ENCODE peak calls at places on chromosomes 7 and 10, in five cellular contexts. One of them, this sample, is unnamed.

GRCh38 chr7:152891160-152891621 is 131.6 kb downstream of the ACTR3B start:
- DNase-seq in H9: no peak
- DNase-seq in IMR-90: no peak
- DNase-seq in mesendoderm: no peak
- DNase-seq in neuronal stem cell: no peak
- DNase-seq in this sample: no peak

GRCh38 chr7:70498232-70498631 is 633.7 kb upstream of the GALNT17 start:
- DNase-seq in neuronal stem cell: no peak
- DNase-seq in mesendoderm: no peak
- DNase-seq in IMR-90: no peak
- DNase-seq in H9: no peak
- DNase-seq in this sample: no peak

GRCh38 chr10:30863516-30864210 is 168.0 kb downstream of the ZNF438 start:
- DNase-seq in H9: no peak
- DNase-seq in mesendoderm: no peak
- DNase-seq in IMR-90: peak
- DNase-seq in neuronal stem cell: no peak
- DNase-seq in this sample: no peak

GRCh38 chr10:33441561-33441960 is 107.1 kb upstream of the NRP1 start:
- DNase-seq in H9: no peak
- DNase-seq in neuronal stem cell: no peak
- DNase-seq in IMR-90: no peak
- DNase-seq in mesendoderm: no peak
- DNase-seq in this sample: no peak

GRCh38 chr7:108592633-108593277 is 23.1 kb downstream of the DNAJB9 start:
- DNase-seq in neuronal stem cell: no peak
- DNase-seq in IMR-90: no peak
- DNase-seq in mesendoderm: no peak
- DNase-seq in H9: no peak
- DNase-seq in this sample: no peak

GRCh38 chr7:111274882-111275281 is 184.0 kb downstream of the LRRN3 start:
- DNase-seq in neuronal stem cell: no peak
- DNase-seq in H9: no peak
- DNase-seq in IMR-90: peak
- DNase-seq in mesendoderm: peak
- DNase-seq in this sample: peak

GRCh38 chr7:101588131-101588935 is 40.8 kb downstream of the MYL10 start:
- DNase-seq in IMR-90: no peak
- DNase-seq in neuronal stem cell: no peak
- DNase-seq in mesendoderm: no peak
- DNase-seq in H9: no peak
- DNase-seq in this sample: no peak

GRCh38 chr10:16896993-16897392 is 79.8 kb upstream of the RSU1 start:
- DNase-seq in neuronal stem cell: no peak
- DNase-seq in H9: no peak
- DNase-seq in IMR-90: no peak
- DNase-seq in mesendoderm: no peak
- DNase-seq in this sample: no peak

GRCh38 chr10:113473851-113474250 is 79.0 kb upstream of the HABP2 start:
- DNase-seq in IMR-90: no peak
- DNase-seq in H9: no peak
- DNase-seq in neuronal stem cell: no peak
- DNase-seq in mesendoderm: no peak
- DNase-seq in this sample: no peak

GRCh38 chr10:129911451-129912160 is 52.5 kb downstream of the EBF3 start:
- DNase-seq in neuronal stem cell: no peak
- DNase-seq in mesendoderm: no peak
- DNase-seq in H9: no peak
- DNase-seq in IMR-90: no peak
- DNase-seq in this sample: no peak

GRCh38 chr7:15403315-15403714 is 158.5 kb downstream of the AGMO start:
- DNase-seq in H9: no peak
- DNase-seq in mesendoderm: no peak
- DNase-seq in neuronal stem cell: no peak
- DNase-seq in IMR-90: no peak
- DNase-seq in this sample: no peak

GRCh38 chr10:18793951-18794350 is 134.7 kb downstream of the ARL5B start:
- DNase-seq in neuronal stem cell: no peak
- DNase-seq in H9: no peak
- DNase-seq in IMR-90: peak
- DNase-seq in mesendoderm: peak
- DNase-seq in this sample: no peak

GRCh38 chr7:144459635-144460034 is 56.1 kb upstream of the NOBOX start:
- DNase-seq in H9: no peak
- DNase-seq in IMR-90: no peak
- DNase-seq in neuronal stem cell: no peak
- DNase-seq in mesendoderm: no peak
- DNase-seq in this sample: no peak

GRCh38 chr7:106844286-106844997 is 20.6 kb upstream of the PIK3CG start:
- DNase-seq in H9: no peak
- DNase-seq in mesendoderm: no peak
- DNase-seq in IMR-90: no peak
- DNase-seq in neuronal stem cell: no peak
- DNase-seq in this sample: no peak

GRCh38 chr7:100476108-100476780 is 2.8 kb downstream of the TSC22D4 start:
- DNase-seq in neuronal stem cell: no peak
- DNase-seq in IMR-90: no peak
- DNase-seq in mesendoderm: no peak
- DNase-seq in H9: no peak
- DNase-seq in this sample: no peak

GRCh38 chr7:30403477-30403876 is 75.1 kb downstream of the NOD1 start:
- DNase-seq in neuronal stem cell: no peak
- DNase-seq in mesendoderm: no peak
- DNase-seq in IMR-90: no peak
- DNase-seq in H9: no peak
- DNase-seq in this sample: no peak

GRCh38 chr10:56622335-56622973 is 261.4 kb upstream of the ZWINT start:
- DNase-seq in IMR-90: no peak
- DNase-seq in neuronal stem cell: no peak
- DNase-seq in H9: no peak
- DNase-seq in mesendoderm: no peak
- DNase-seq in this sample: peak

GRCh38 chr10:115092555-115093285 is 445 bp upstream of the ATRNL1 start:
- DNase-seq in neuronal stem cell: peak
- DNase-seq in IMR-90: peak
- DNase-seq in H9: peak
- DNase-seq in mesendoderm: peak
- DNase-seq in this sample: peak

GRCh38 chr10:124725171-124725631 is 19.0 kb downstream of the FAM53B start:
- DNase-seq in neuronal stem cell: no peak
- DNase-seq in IMR-90: no peak
- DNase-seq in H9: no peak
- DNase-seq in mesendoderm: no peak
- DNase-seq in this sample: no peak

GRCh38 chr10:71092812-71093391 is 119.5 kb upstream of the UNC5B start:
- DNase-seq in mesendoderm: no peak
- DNase-seq in H9: no peak
- DNase-seq in IMR-90: no peak
- DNase-seq in neuronal stem cell: no peak
- DNase-seq in this sample: no peak
- H3K4me2 ChIP-seq in mesendoderm: no peak
- H3K4me2 ChIP-seq in H9: no peak
- H3K4me2 ChIP-seq in IMR-90: no peak
- H3K4me2 ChIP-seq in neuronal stem cell: no peak
- H3K4me2 ChIP-seq in this sample: no peak

GRCh38 chr7:1181031-1181430 is 21.0 kb upstream of the ZFAND2A start:
- DNase-seq in mesendoderm: no peak
- DNase-seq in IMR-90: no peak
- DNase-seq in H9: no peak
- DNase-seq in neuronal stem cell: no peak
- DNase-seq in this sample: no peak
- H2BK15ac ChIP-seq in mesendoderm: no peak
- H2BK15ac ChIP-seq in IMR-90: no peak
- H2BK15ac ChIP-seq in H9: no peak
- H2BK15ac ChIP-seq in neuronal stem cell: no peak
- H2BK15ac ChIP-seq in this sample: no peak

DNA sequence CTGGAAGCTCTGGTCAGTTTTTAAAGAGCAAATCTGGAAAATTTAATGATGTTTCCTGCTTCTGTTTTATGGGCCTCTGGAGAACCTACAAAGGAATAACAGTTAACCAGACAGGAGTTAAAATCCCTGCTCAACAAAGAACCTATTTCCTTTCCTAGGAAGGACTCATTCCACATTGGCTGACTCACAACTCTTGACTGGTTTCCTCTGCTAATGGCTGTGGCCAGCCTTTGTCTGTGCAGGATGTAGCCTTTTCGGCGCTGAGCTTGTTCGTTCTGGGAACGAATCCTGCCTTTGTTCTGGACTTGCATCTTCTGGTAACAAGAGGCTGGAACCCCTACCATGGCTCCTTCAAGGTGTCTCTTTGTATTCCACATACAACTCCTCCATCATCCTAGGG is 112.8 kb upstream of the PDCD4 start:
- DNase-seq in mesendoderm: peak
- DNase-seq in IMR-90: peak
- DNase-seq in H9: no peak
- DNase-seq in neuronal stem cell: no peak
- DNase-seq in this sample: peak
- H3K27ac ChIP-seq in mesendoderm: no peak
- H3K27ac ChIP-seq in IMR-90: no peak
- H3K27ac ChIP-seq in H9: no peak
- H3K27ac ChIP-seq in neuronal stem cell: no peak
- H3K27ac ChIP-seq in this sample: no peak

GRCh38 chr7:44447874-44448425 is 42.5 kb downstream of the NUDCD3 start:
- DNase-seq in H9: no peak
- DNase-seq in mesendoderm: no peak
- DNase-seq in neuronal stem cell: no peak
- DNase-seq in IMR-90: no peak
- DNase-seq in this sample: no peak
- H3K4me2 ChIP-seq in H9: no peak
- H3K4me2 ChIP-seq in mesendoderm: no peak
- H3K4me2 ChIP-seq in neuronal stem cell: no peak
- H3K4me2 ChIP-seq in IMR-90: no peak
- H3K4me2 ChIP-seq in this sample: no peak

GRCh38 chr7:68414631-68415425 is 1183.4 kb upstream of the AUTS2 start:
- DNase-seq in neuronal stem cell: no peak
- DNase-seq in IMR-90: no peak
- DNase-seq in mesendoderm: peak
- DNase-seq in H9: no peak
- DNase-seq in this sample: no peak
- H2BK15ac ChIP-seq in neuronal stem cell: no peak
- H2BK15ac ChIP-seq in IMR-90: no peak
- H2BK15ac ChIP-seq in mesendoderm: no peak
- H2BK15ac ChIP-seq in H9: no peak
- H2BK15ac ChIP-seq in this sample: no peak

GRCh38 chr10:93991596-93992284 is 2.0 kb upstream of the PLCE1 start:
- DNase-seq in IMR-90: peak
- DNase-seq in mesendoderm: peak
- DNase-seq in H9: peak
- DNase-seq in neuronal stem cell: peak
- DNase-seq in this sample: peak
- H3K27ac ChIP-seq in IMR-90: no peak
- H3K27ac ChIP-seq in mesendoderm: no peak
- H3K27ac ChIP-seq in H9: no peak
- H3K27ac ChIP-seq in neuronal stem cell: peak
- H3K27ac ChIP-seq in this sample: peak

DNA sequence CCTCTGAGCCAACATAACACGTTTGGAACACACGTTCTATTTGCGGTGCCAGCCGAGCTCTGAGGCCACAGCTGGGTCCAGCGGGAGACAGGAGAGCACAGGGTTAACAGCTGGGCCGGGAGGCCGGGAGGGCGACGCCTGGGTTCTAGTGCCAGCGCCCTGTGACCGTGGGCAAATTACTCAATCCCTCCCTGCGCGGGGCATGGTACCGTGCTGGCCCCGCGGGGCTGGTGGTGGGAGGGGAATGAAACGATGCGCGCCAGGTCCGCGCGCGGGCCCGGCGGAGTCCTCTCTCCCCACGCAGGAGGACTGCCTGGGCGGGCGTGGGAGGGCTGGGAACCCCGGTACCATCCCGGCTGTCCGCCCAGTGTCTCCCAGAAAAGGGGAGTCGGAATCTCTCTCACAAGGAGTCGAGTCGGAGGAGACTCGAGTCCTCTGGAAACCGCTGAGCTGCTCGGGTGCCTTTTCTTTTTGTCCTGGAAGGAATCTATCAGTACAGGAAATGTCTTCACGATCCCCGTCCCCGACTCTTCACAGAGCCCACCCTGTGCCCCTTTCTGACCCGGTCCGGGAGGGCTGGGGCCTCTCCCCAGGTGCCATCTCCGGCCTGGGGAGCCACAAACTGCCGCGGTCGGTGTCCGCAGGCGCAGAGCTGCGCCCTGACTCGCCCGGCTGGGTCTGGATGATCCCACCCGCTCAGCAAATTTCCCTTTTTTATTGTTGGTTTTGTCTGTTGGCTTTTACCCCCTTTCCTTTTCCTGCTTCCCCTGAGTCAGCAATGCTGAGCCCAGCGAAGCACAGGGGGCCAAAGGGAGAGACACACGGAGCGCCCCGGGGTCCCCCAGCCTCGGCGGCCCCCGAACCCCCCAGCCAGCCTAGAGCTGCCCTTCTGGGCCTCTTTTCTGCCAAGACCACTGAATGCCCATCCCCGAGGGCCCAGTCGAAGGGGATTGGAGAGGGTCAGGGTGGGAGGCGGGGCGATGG is 30.7 kb downstream of the LEP start:
- DNase-seq in mesendoderm: no peak
- DNase-seq in IMR-90: no peak
- DNase-seq in H9: no peak
- DNase-seq in neuronal stem cell: no peak
- DNase-seq in this sample: no peak
- H3K4me2 ChIP-seq in mesendoderm: no peak
- H3K4me2 ChIP-seq in IMR-90: peak
- H3K4me2 ChIP-seq in H9: no peak
- H3K4me2 ChIP-seq in neuronal stem cell: no peak
- H3K4me2 ChIP-seq in this sample: no peak

This sample was measured in mesenchymal stem cell.